ENCODE peak calls at places on chromosomes 6 and 20, in nine cellular contexts. C, G, R, H, N, D, S, O and B are unnamed samples.
A peak's percentile ranks its signal among the peaks of the same experiment; 100 is the strongest.

GRCh38 chr20:23152308-23152892 is 66.3 kb upstream of the CD93 start:
- DNase-seq in C (peak; percentile 66), G (no peak), R (peak; percentile 61), H (no peak), N (no peak), D (no peak), S (no peak), O (peak; percentile 79), B (peak; percentile 92)

GRCh38 chr20:38180781-38181180 is 15.7 kb upstream of the TGM2 start:
- DNase-seq in C (peak; percentile 53), G (no peak), R (no peak), H (no peak), N (no peak), D (no peak), S (no peak), O (no peak), B (no peak)

GRCh38 chr6:6003334-6004146 is 3.2 kb downstream of the NRN1 start:
- DNase-seq in C (peak; percentile 37), G (no peak), R (peak; percentile 22), H (no peak), N (peak; percentile 41), D (peak; percentile 30), S (no peak), O (peak; percentile 45), B (no peak)

GRCh38 chr6:52590634-52590985 is 13.8 kb upstream of the TRAM2 start:
- DNase-seq in C (peak; percentile 90), G (no peak), R (no peak), H (no peak), N (no peak), D (no peak), S (no peak), O (peak; percentile 95), B (peak; percentile 42)

GRCh38 chr6:22001336-22002027 is 295.4 kb downstream of the PRL start:
- DNase-seq in C (no peak), G (no peak), R (peak; percentile 67), H (no peak), N (no peak), D (no peak), S (no peak), O (no peak), B (no peak)

GRCh38 chr6:87396595-87397392 is 11.0 kb upstream of the CFAP206 start:
- DNase-seq in C (no peak), G (no peak), R (no peak), H (no peak), N (peak; percentile 36), D (no peak), S (no peak), O (no peak), B (no peak)

GRCh38 chr20:36861875-36862801 is 13.8 kb upstream of the TLDC2 start:
- DNase-seq in C (peak; percentile 97), G (peak; percentile 76), R (peak; percentile 75), H (no peak), N (no peak), D (peak; percentile 75), S (peak; percentile 95), O (peak; percentile 82), B (peak; percentile 95)

GRCh38 chr6:50720623-50721022 is 7.3 kb downstream of the TFAP2D start:
- DNase-seq in C (no peak), G (no peak), R (peak; percentile 3), H (no peak), N (no peak), D (no peak), S (no peak), O (peak; percentile 4), B (no peak)

GRCh38 chr6:132275253-132275970 is 125.9 kb downstream of the MOXD1 start:
- DNase-seq in C (no peak), G (no peak), R (no peak), H (no peak), N (no peak), D (no peak), S (no peak), O (no peak), B (no peak)

GRCh38 chr6:160972111-160972510 is 19.5 kb upstream of the MAP3K4 start:
- DNase-seq in C (peak; percentile 79), G (no peak), R (peak; percentile 94), H (no peak), N (no peak), D (no peak), S (no peak), O (peak; percentile 96), B (peak; percentile 21)

GRCh38 chr20:43096471-43096870 is 93.2 kb downstream of the PTPRT start:
- DNase-seq in C (no peak), G (no peak), R (no peak), H (no peak), N (no peak), D (no peak), S (no peak), O (no peak), B (no peak)

GRCh38 chr20:57618091-57618765 is 2.0 kb downstream of the ZBP1 start:
- DNase-seq in C (peak; percentile 19), G (peak; percentile 60), R (no peak), H (no peak), N (no peak), D (no peak), S (no peak), O (no peak), B (no peak)

GRCh38 chr20:61042501-61043385 is 209.3 kb upstream of the CDH4 start:
- DNase-seq in C (no peak), G (no peak), R (no peak), H (no peak), N (no peak), D (no peak), S (no peak), O (no peak), B (no peak)

GRCh38 chr20:59400666-59401065 is 100.3 kb downstream of the EDN3 start:
- DNase-seq in C (no peak), G (no peak), R (no peak), H (peak; percentile 4), N (no peak), D (no peak), S (no peak), O (no peak), B (no peak)